ENCODE peak calls at places on chromosomes 4 and X, in four cellular contexts. F is NCI-H1092 treated with DMSO at 0.1 percent for 48 hours, M is mesendoderm, W is head of caudate nucleus. V is an unnamed sample.
A peak's percentile ranks its signal among the peaks of the same experiment; 100 is the strongest.

GRCh38 chrX:153688900-153689590 is 1.3 kb downstream of the SLC6A8 start:
- DNase-seq in F (no peak), M (no peak), W (peak; percentile 57), V (no peak)

GRCh38 chr4:144705861-144706590 is 60.1 kb downstream of the HHIP start:
- DNase-seq in F (no peak), M (no peak), W (no peak), V (no peak)

GRCh38 chrX:24341795-24342194 is 18.6 kb upstream of the SUPT20HL1 start:
- DNase-seq in F (no peak), M (no peak), W (no peak), V (no peak)

GRCh38 chrX:32155044-32155638 is 1056.2 kb downstream of the DMD start:
- DNase-seq in F (no peak), M (no peak), W (peak; percentile 12), V (peak; percentile 48)

GRCh38 chr4:109588176-109588575 is 28.1 kb downstream of the MCUB start:
- DNase-seq in F (no peak), M (no peak), W (no peak), V (no peak)

GRCh38 chr4:55116450-55116849 is 8.9 kb downstream of the KDR start:
- DNase-seq in F (no peak), M (peak; percentile 87), W (no peak), V (peak; percentile 51)

GRCh38 chr4:140675599-140676231 is 80.5 kb downstream of the TBC1D9 start:
- DNase-seq in F (no peak), M (no peak), W (no peak), V (no peak)

GRCh38 chr4:73419106-73420038 is 15.3 kb downstream of the ALB start:
- DNase-seq in F (no peak), M (no peak), W (no peak), V (no peak)

GRCh38 chr4:105184316-105184988 is 37.8 kb downstream of the TET2 start:
- DNase-seq in F (no peak), M (no peak), W (no peak), V (no peak)

GRCh38 chr4:127995776-127996175 is 30.6 kb downstream of the ABHD18 start:
- DNase-seq in F (no peak), M (no peak), W (no peak), V (no peak)

GRCh38 chr4:97252615-97253154 is 890.6 kb downstream of the STPG2 start:
- DNase-seq in F (no peak), M (no peak), W (no peak), V (no peak)

GRCh38 chr4:137576437-137576836 is 44.1 kb upstream of the PCDH18 start:
- DNase-seq in F (no peak), M (no peak), W (no peak), V (no peak)

GRCh38 chr4:144809056-144809640 is 163.2 kb downstream of the HHIP start:
- DNase-seq in F (no peak), M (peak; percentile 25), W (no peak), V (peak; percentile 70)

GRCh38 chrX:83759872-83760271 is 101.1 kb upstream of the CYLC1 start:
- DNase-seq in F (peak; percentile 21), M (peak; percentile 21), W (no peak), V (no peak)

GRCh38 chr4:65083076-65083475 is 587.2 kb downstream of the EPHA5 start:
- DNase-seq in F (no peak), M (peak; percentile 93), W (no peak), V (no peak)

GRCh38 chrX:103531002-103531401 is 11.7 kb upstream of the RAB40A start:
- DNase-seq in F (no peak), M (no peak), W (no peak), V (no peak)

GRCh38 chrX:2447484-2447883 is 53.3 kb downstream of the DHRSX start:
- DNase-seq in F (no peak), M (no peak), W (no peak), V (no peak)

GRCh38 chrX:119095936-119096335 is 23.1 kb downstream of the CT47C1 start:
- DNase-seq in F (no peak), M (no peak), W (no peak), V (no peak)

GRCh38 chr4:47855350-47855749 is 17.5 kb upstream of the CORIN start:
- DNase-seq in F (no peak), M (no peak), W (no peak), V (no peak)

GRCh38 chrX:123626962-123627361 is 105.9 kb downstream of the THOC2 start:
- DNase-seq in F (no peak), M (no peak), W (no peak), V (no peak)

GRCh38 chrX:747176-747575 is 116.6 kb downstream of the SHOX start:
- DNase-seq in F (no peak), M (no peak), W (no peak), V (peak; percentile 30)

GRCh38 chr4:80831383-80832361 is 198.8 kb upstream of the BMP3 start:
- DNase-seq in F (no peak), M (no peak), W (no peak), V (no peak)

GRCh38 chrX:5681159-5681558 is 547.5 kb downstream of the NLGN4X start:
- DNase-seq in F (peak; percentile 4), M (peak; percentile 66), W (no peak), V (no peak)

GRCh38 chrX:100895365-100896075 is 21.4 kb upstream of the NOX1 start:
- DNase-seq in F (peak; percentile 18), M (peak; percentile 63), W (no peak), V (peak; percentile 72)

GRCh38 chr4:163331629-163332360 is 601 bp downstream of the NPY1R start:
- DNase-seq in F (no peak), M (peak; percentile 44), W (peak; percentile 32), V (peak; percentile 80)

GRCh38 chrX:153639177-153640044 is 7.6 kb upstream of the DUSP9 start:
- DNase-seq in F (no peak), M (no peak), W (no peak), V (no peak)

GRCh38 chr4:25977397-25978170 is 63.6 kb downstream of the SMIM20 start:
- DNase-seq in F (peak; percentile 11), M (peak; percentile 53), W (no peak), V (peak; percentile 79)

GRCh38 chr4:189143255-189143654 is 797.4 kb upstream of the FRG1 start:
- DNase-seq in F (no peak), M (no peak), W (no peak), V (no peak)

GRCh38 chrX:136555694-136556093 is 23.7 kb downstream of the VGLL1 start:
- DNase-seq in F (no peak), M (no peak), W (no peak), V (no peak)